ENCODE peak calls at places on chromosomes 13 and 19, in seven cellular contexts. V, L, C, F, Y, W and P are unnamed samples.
A peak's percentile ranks its signal among the peaks of the same experiment; 100 is the strongest.

GRCh38 chr19:2629491-2630351 is 72.8 kb downstream of the GNG7 start:
- DNase-seq in V (no peak), F (no peak), L (no peak), W (no peak), C (no peak), Y (no peak), P (no peak)

GRCh38 chr13:35388979-35389378 is 87.5 kb downstream of the MAB21L1 start:
- DNase-seq in L (no peak), F (no peak), C (no peak), W (no peak), V (no peak), Y (no peak), P (no peak)

GRCh38 chr19:42380155-42380554 is 9.9 kb downstream of the CNFN start:
- DNase-seq in L (no peak), Y (no peak), W (no peak), F (no peak), C (no peak), V (no peak), P (no peak)

GRCh38 chr13:62357887-62358645 is 942.4 kb upstream of the PCDH20 start:
- DNase-seq in L (peak; percentile 87), Y (no peak), V (peak; percentile 24), F (no peak), C (peak; percentile 54), W (no peak), P (peak; percentile 82)

GRCh38 chr19:38980583-38981374 is 5.2 kb upstream of the FBXO17 start:
- DNase-seq in F (no peak), L (no peak), W (no peak), Y (no peak), C (no peak), V (no peak), P (no peak)

GRCh38 chr13:20118268-20119140 is 42.3 kb downstream of the GJA3 start:
- DNase-seq in W (peak; percentile 90), V (peak; percentile 14), C (peak; percentile 69), F (no peak), L (no peak), Y (no peak), P (no peak)

GRCh38 chr13:60448907-60449510 is 52.0 kb downstream of the TDRD3 start:
- DNase-seq in Y (no peak), F (no peak), V (no peak), W (no peak), L (peak; percentile 76), C (peak; percentile 33), P (peak; percentile 82)

GRCh38 chr19:4009990-4010807 is 2.7 kb downstream of the PIAS4 start:
- DNase-seq in V (no peak), L (no peak), C (no peak), W (no peak), Y (no peak), F (no peak), P (no peak)

GRCh38 chr13:23159205-23159586 is 21.6 kb upstream of the SGCG start:
- DNase-seq in C (no peak), Y (no peak), L (no peak), W (no peak), F (no peak), V (peak; percentile 32), P (peak; percentile 7)

GRCh38 chr19:12655546-12655945 is 11.0 kb downstream of the MAN2B1 start:
- DNase-seq in Y (no peak), V (no peak), L (no peak), C (no peak), F (no peak), W (no peak), P (no peak)

GRCh38 chr13:42266464-42266863 is 5.5 kb upstream of the AKAP11 start:
- DNase-seq in L (no peak), C (no peak), F (no peak), W (no peak), V (no peak), Y (no peak), P (no peak)

GRCh38 chr19:31331536-31331935 is 17.7 kb downstream of the TSHZ3 start:
- DNase-seq in W (no peak), L (no peak), Y (no peak), F (no peak), C (no peak), V (no peak), P (no peak)

GRCh38 chr13:110759710-110760109 is 46.2 kb downstream of the ING1 start:
- DNase-seq in Y (no peak), V (no peak), W (no peak), L (no peak), F (no peak), C (no peak), P (no peak)

GRCh38 chr13:86567119-86567518 is 767.9 kb upstream of the SLITRK6 start:
- DNase-seq in C (no peak), Y (no peak), V (no peak), L (no peak), W (no peak), F (no peak), P (peak; percentile 33)

GRCh38 chr13:109157275-109157674 is 527.9 kb downstream of the MYO16 start:
- DNase-seq in F (no peak), Y (no peak), W (no peak), V (no peak), C (no peak), L (no peak), P (no peak)